ENCODE peak calls at places on chromosome 12, in four cellular contexts. I, Q, R and T are unnamed samples. For H3K4me1, the result is how much of the 10 kb centered on the place peaks cover.

GRCh38 chr12:49059385-49060232 is 985 bp downstream of the KMT2D start:
- DNase-seq in Q (no peak), R (peak), I (peak), T (no peak)

GRCh38 chr12:109052415-109053323 is at the start of gene USP30:
- DNase-seq in I (peak), R (peak), Q (peak), T (peak)

GRCh38 chr12:118124333-118124874 is 11.5 kb upstream of the PEBP1 start:
- DNase-seq in R (no peak), Q (no peak), I (no peak), T (no peak)

GRCh38 chr12:124411953-124412645 is 117.2 kb downstream of the RFLNA start:
- DNase-seq in I (no peak), R (no peak), Q (no peak), T (no peak)

GRCh38 chr12:49687941-49688340 is 19.3 kb downstream of the FMNL3 start:
- DNase-seq in Q (no peak), R (peak), I (no peak), T (no peak)

GRCh38 chr12:10354502-10354901 is 35.3 kb downstream of the KLRK1 start:
- DNase-seq in Q (no peak), I (peak), R (peak), T (no peak)

GRCh38 chr12:5439333-5439732 is 7.4 kb downstream of the NTF3 start:
- DNase-seq in I (no peak), Q (no peak), R (peak), T (no peak)

GRCh38 chr12:50537538-50537919 is 32.7 kb downstream of the DIP2B start:
- DNase-seq in R (no peak), I (peak), Q (no peak), T (no peak)

GRCh38 chr12:288687-289086 is 26.1 kb upstream of the SLC6A13 start:
- DNase-seq in R (no peak), Q (no peak), I (peak), T (no peak)

GRCh38 chr12:82650627-82651337 is 35.9 kb upstream of the TMTC2 start:
- DNase-seq in R (peak), I (peak), Q (no peak), T (peak)

GRCh38 chr12:62426095-62426488 is 40.5 kb upstream of the MON2 start:
- DNase-seq in Q (no peak), I (no peak), R (no peak), T (no peak)

GRCh38 chr12:62434504-62435336 is 31.9 kb upstream of the MON2 start:
- DNase-seq in I (no peak), R (no peak), Q (no peak), T (no peak)

GRCh38 chr12:62429457-62429856 is 37.2 kb upstream of the MON2 start:
- DNase-seq in R (no peak), Q (no peak), I (no peak), T (no peak)
- H3K4me1 ChIP-seq in R (under half), Q (under half), I (under half), T (under half)

GRCh38 chr12:130947028-130947427 is 6.7 kb upstream of the ADGRD1 start:
- DNase-seq in R (no peak), Q (no peak), I (no peak), T (no peak)
- H3K27ac ChIP-seq in R (no peak), Q (no peak), I (no peak), T (no peak)

GRCh38 chr12:94650143-94651056 is at the start of gene TMCC3:
- DNase-seq in I (peak), R (peak), Q (peak), T (no peak)
- H3K4me3 ChIP-seq in I (peak), R (peak), Q (peak), T (peak)

GRCh38 chr12:65886996-65887395 is 62.7 kb downstream of the HMGA2 start:
- DNase-seq in Q (no peak), R (no peak), I (no peak), T (no peak)
- H3K4me1 ChIP-seq in Q (under half), R (under half), I (under half), T (under half)

DNA sequence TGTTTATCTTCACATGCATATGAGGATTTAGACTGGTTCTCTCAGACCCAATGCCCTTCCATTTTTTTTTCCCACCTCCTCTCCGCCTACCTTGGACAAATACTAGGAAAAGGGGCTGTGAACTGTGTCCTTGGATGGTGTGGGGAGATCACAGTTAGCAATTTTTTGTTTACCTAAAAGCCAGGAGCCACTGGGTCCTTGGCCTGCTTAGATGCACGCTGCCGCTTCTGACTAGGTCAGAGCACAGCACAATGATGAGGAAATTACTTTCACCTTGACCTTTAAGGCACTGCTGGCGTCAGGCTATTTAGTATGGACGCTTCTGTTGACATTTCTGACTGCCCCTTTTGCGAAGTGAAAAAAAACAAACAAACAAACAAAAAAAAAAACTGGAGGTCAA is 1.9 kb downstream of the CCDC38 start:
- DNase-seq in I (no peak), Q (no peak), R (no peak), T (no peak)
- H3K27ac ChIP-seq in I (no peak), Q (no peak), R (no peak), T (no peak)

DNA sequence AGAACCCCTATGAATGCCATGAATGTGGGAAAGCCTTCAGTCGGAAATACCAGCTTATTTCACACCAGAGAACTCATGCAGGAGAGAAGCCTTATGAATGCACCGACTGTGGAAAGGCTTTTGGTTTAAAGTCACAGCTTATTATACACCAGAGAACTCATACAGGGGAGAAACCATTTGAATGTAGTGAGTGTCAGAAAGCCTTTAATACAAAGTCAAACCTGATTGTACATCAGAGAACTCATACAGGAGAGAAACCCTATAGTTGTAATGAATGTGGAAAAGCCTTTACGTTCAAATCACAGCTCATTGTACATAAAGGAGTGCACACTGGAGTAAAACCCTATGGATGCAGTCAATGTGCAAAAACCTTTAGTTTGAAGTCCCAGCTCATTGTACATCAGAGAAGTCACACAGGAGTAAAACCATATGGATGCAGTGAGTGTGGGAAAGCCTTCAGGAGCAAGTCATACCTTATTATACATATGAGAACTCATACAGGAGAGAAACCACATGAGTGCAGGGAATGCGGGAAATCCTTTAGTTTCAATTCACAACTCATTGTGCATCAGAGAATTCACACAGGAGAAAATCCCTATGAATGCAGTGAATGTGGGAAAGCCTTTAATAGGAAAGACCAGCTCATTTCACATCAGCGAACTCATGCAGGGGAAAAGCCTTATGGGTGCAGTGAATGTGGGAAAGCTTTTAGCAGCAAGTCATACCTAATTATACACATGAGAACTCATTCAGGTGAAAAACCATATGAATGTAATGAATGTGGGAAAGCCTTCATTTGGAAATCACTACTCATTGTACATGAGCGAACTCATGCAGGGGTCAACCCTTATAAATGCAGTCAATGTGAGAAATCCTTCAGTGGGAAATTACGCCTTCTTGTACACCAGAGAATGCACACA is 22.3 kb downstream of the ZNF268 start:
- DNase-seq in Q (no peak), I (no peak), R (peak), T (no peak)
- H3K4me3 ChIP-seq in Q (peak), I (no peak), R (peak), T (no peak)

GRCh38 chr12:12217018-12217359 is 49.9 kb downstream of the LRP6 start:
- DNase-seq in I (no peak), R (no peak), Q (no peak), T (no peak)
- H3K4me1 ChIP-seq in I (under half), R (under half), Q (under half), T (under half)

DNA sequence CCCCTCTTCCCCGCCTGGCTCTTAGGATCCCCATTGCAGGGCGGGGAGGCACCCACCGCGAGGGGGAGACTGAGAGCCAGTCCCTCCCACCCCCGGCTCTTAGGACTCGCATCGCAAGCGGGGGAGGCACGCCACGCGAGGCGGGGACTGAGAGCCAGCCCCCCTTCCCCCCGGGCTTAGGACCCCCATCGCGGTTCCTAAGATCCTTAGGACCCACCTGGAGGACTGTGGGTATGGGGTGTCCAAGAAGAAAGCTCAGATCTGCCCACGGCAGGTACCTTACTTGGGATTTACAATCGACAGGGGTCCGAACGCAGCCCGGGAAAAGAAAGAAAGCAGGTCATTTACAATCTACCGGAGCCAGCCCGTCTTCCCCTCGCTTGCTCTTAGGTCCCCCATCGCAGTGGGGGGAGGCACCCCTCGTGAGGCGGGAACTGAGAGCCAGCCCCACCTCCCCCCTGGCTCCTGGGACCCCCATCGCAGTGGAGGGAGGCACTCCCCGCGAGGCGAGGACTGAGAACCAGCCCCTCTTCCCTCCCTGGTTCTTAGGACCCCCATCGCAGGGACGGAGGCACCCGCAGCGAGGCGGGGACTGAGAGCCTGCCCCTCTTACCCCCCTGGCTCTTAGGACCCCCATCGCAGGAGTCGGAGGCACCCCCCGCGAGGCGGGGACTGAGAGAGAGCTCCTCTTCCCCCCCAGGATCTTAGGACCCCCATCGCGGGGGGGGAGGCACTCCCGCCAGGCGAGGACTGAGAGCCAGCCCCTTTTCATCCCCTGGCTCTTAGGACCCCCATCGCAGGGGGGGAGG is 43.7 kb downstream of the DDX11 start:
- DNase-seq in I (peak), R (peak), Q (peak), T (peak)
- H3K27ac ChIP-seq in I (no peak), R (no peak), Q (no peak), T (peak)

GRCh38 chr12:57242329-57242690 is 8.7 kb downstream of the STAC3 start:
- DNase-seq in Q (no peak), I (no peak), R (no peak), T (no peak)
- H3K4me3 ChIP-seq in Q (peak), I (no peak), R (no peak), T (no peak)